ENCODE peak calls at places on chromosomes 4 and X, in seven cellular contexts. One of them, this sample, is unnamed.

GRCh38 chr4:109877400-109877799 is 29.5 kb downstream of the LRIT3 start:
- DNase-seq in stimulated activated CD4-positive, alpha-beta T cell treated with anti-CD3 and anti-CD28 coated beads, Interleukin-1b, Interleukin-23, amount 100 ng/mL, for 1 hour: no peak
- DNase-seq in activated naive CD8-positive, alpha-beta T cell treated with anti-CD3 and anti-CD28 coated beads, Interleukin-2, amount 50 U/mL, for 24 hours: no peak
- DNase-seq in T-helper 9 cell: no peak
- DNase-seq in effector CD4-positive, alpha-beta T cell: no peak
- DNase-seq in nucleus accumbens: no peak
- DNase-seq in left kidney: no peak
- DNase-seq in this sample: no peak

GRCh38 chr4:142126890-142127497 is 490.6 kb downstream of the IL15 start:
- DNase-seq in stimulated activated CD4-positive, alpha-beta T cell treated with anti-CD3 and anti-CD28 coated beads, Interleukin-1b, Interleukin-23, amount 100 ng/mL, for 1 hour: peak
- DNase-seq in activated naive CD8-positive, alpha-beta T cell treated with anti-CD3 and anti-CD28 coated beads, Interleukin-2, amount 50 U/mL, for 24 hours: peak
- DNase-seq in T-helper 9 cell: peak
- DNase-seq in effector CD4-positive, alpha-beta T cell: peak
- DNase-seq in nucleus accumbens: no peak
- DNase-seq in left kidney: peak
- DNase-seq in this sample: peak

GRCh38 chrX:153908219-153908875 is 3.9 kb downstream of the AVPR2 start:
- DNase-seq in stimulated activated CD4-positive, alpha-beta T cell treated with anti-CD3 and anti-CD28 coated beads, Interleukin-1b, Interleukin-23, amount 100 ng/mL, for 1 hour: no peak
- DNase-seq in activated naive CD8-positive, alpha-beta T cell treated with anti-CD3 and anti-CD28 coated beads, Interleukin-2, amount 50 U/mL, for 24 hours: no peak
- DNase-seq in T-helper 9 cell: no peak
- DNase-seq in effector CD4-positive, alpha-beta T cell: no peak
- DNase-seq in nucleus accumbens: no peak
- DNase-seq in left kidney: no peak
- DNase-seq in this sample: no peak

GRCh38 chr4:155657169-155657568 is 9.5 kb upstream of the GUCY1A1 start:
- DNase-seq in stimulated activated CD4-positive, alpha-beta T cell treated with anti-CD3 and anti-CD28 coated beads, Interleukin-1b, Interleukin-23, amount 100 ng/mL, for 1 hour: no peak
- DNase-seq in activated naive CD8-positive, alpha-beta T cell treated with anti-CD3 and anti-CD28 coated beads, Interleukin-2, amount 50 U/mL, for 24 hours: no peak
- DNase-seq in T-helper 9 cell: no peak
- DNase-seq in effector CD4-positive, alpha-beta T cell: no peak
- DNase-seq in nucleus accumbens: no peak
- DNase-seq in left kidney: no peak
- DNase-seq in this sample: peak

GRCh38 chrX:74613350-74614192 is 853 bp downstream of the RLIM start:
- DNase-seq in stimulated activated CD4-positive, alpha-beta T cell treated with anti-CD3 and anti-CD28 coated beads, Interleukin-1b, Interleukin-23, amount 100 ng/mL, for 1 hour: no peak
- DNase-seq in activated naive CD8-positive, alpha-beta T cell treated with anti-CD3 and anti-CD28 coated beads, Interleukin-2, amount 50 U/mL, for 24 hours: no peak
- DNase-seq in T-helper 9 cell: no peak
- DNase-seq in effector CD4-positive, alpha-beta T cell: no peak
- DNase-seq in nucleus accumbens: no peak
- DNase-seq in left kidney: peak
- DNase-seq in this sample: peak

GRCh38 chr4:59598233-59598618 is 1601.9 kb upstream of the ADGRL3 start:
- DNase-seq in stimulated activated CD4-positive, alpha-beta T cell treated with anti-CD3 and anti-CD28 coated beads, Interleukin-1b, Interleukin-23, amount 100 ng/mL, for 1 hour: no peak
- DNase-seq in activated naive CD8-positive, alpha-beta T cell treated with anti-CD3 and anti-CD28 coated beads, Interleukin-2, amount 50 U/mL, for 24 hours: no peak
- DNase-seq in T-helper 9 cell: no peak
- DNase-seq in effector CD4-positive, alpha-beta T cell: no peak
- DNase-seq in nucleus accumbens: no peak
- DNase-seq in left kidney: no peak
- DNase-seq in this sample: no peak

GRCh38 chr4:124111922-124112321 is 600.6 kb downstream of the ANKRD50 start:
- DNase-seq in stimulated activated CD4-positive, alpha-beta T cell treated with anti-CD3 and anti-CD28 coated beads, Interleukin-1b, Interleukin-23, amount 100 ng/mL, for 1 hour: no peak
- DNase-seq in activated naive CD8-positive, alpha-beta T cell treated with anti-CD3 and anti-CD28 coated beads, Interleukin-2, amount 50 U/mL, for 24 hours: no peak
- DNase-seq in T-helper 9 cell: no peak
- DNase-seq in effector CD4-positive, alpha-beta T cell: no peak
- DNase-seq in nucleus accumbens: no peak
- DNase-seq in left kidney: peak
- DNase-seq in this sample: peak

GRCh38 chrX:48467331-48467761 is 2.7 kb downstream of the SLC38A5 start:
- DNase-seq in stimulated activated CD4-positive, alpha-beta T cell treated with anti-CD3 and anti-CD28 coated beads, Interleukin-1b, Interleukin-23, amount 100 ng/mL, for 1 hour: no peak
- DNase-seq in activated naive CD8-positive, alpha-beta T cell treated with anti-CD3 and anti-CD28 coated beads, Interleukin-2, amount 50 U/mL, for 24 hours: no peak
- DNase-seq in T-helper 9 cell: no peak
- DNase-seq in effector CD4-positive, alpha-beta T cell: no peak
- DNase-seq in nucleus accumbens: no peak
- DNase-seq in left kidney: peak
- DNase-seq in this sample: no peak

GRCh38 chr4:112509243-112510190 is 6.5 kb downstream of the NEUROG2 start:
- DNase-seq in stimulated activated CD4-positive, alpha-beta T cell treated with anti-CD3 and anti-CD28 coated beads, Interleukin-1b, Interleukin-23, amount 100 ng/mL, for 1 hour: no peak
- DNase-seq in activated naive CD8-positive, alpha-beta T cell treated with anti-CD3 and anti-CD28 coated beads, Interleukin-2, amount 50 U/mL, for 24 hours: peak
- DNase-seq in T-helper 9 cell: no peak
- DNase-seq in effector CD4-positive, alpha-beta T cell: no peak
- DNase-seq in nucleus accumbens: no peak
- DNase-seq in left kidney: peak
- DNase-seq in this sample: no peak

GRCh38 chr4:110631582-110632505 is 9.0 kb upstream of the PITX2 start:
- DNase-seq in stimulated activated CD4-positive, alpha-beta T cell treated with anti-CD3 and anti-CD28 coated beads, Interleukin-1b, Interleukin-23, amount 100 ng/mL, for 1 hour: no peak
- DNase-seq in activated naive CD8-positive, alpha-beta T cell treated with anti-CD3 and anti-CD28 coated beads, Interleukin-2, amount 50 U/mL, for 24 hours: peak
- DNase-seq in T-helper 9 cell: no peak
- DNase-seq in effector CD4-positive, alpha-beta T cell: no peak
- DNase-seq in nucleus accumbens: peak
- DNase-seq in left kidney: peak
- DNase-seq in this sample: peak

GRCh38 chrX:130110379-130111219 is at the start of gene ELF4:
- DNase-seq in stimulated activated CD4-positive, alpha-beta T cell treated with anti-CD3 and anti-CD28 coated beads, Interleukin-1b, Interleukin-23, amount 100 ng/mL, for 1 hour: peak
- DNase-seq in activated naive CD8-positive, alpha-beta T cell treated with anti-CD3 and anti-CD28 coated beads, Interleukin-2, amount 50 U/mL, for 24 hours: peak
- DNase-seq in T-helper 9 cell: peak
- DNase-seq in effector CD4-positive, alpha-beta T cell: peak
- DNase-seq in nucleus accumbens: no peak
- DNase-seq in left kidney: peak
- DNase-seq in this sample: peak

GRCh38 chrX:150167482-150168324 is 195.4 kb upstream of the MAMLD1 start:
- DNase-seq in stimulated activated CD4-positive, alpha-beta T cell treated with anti-CD3 and anti-CD28 coated beads, Interleukin-1b, Interleukin-23, amount 100 ng/mL, for 1 hour: no peak
- DNase-seq in activated naive CD8-positive, alpha-beta T cell treated with anti-CD3 and anti-CD28 coated beads, Interleukin-2, amount 50 U/mL, for 24 hours: no peak
- DNase-seq in T-helper 9 cell: no peak
- DNase-seq in effector CD4-positive, alpha-beta T cell: no peak
- DNase-seq in nucleus accumbens: no peak
- DNase-seq in left kidney: no peak
- DNase-seq in this sample: no peak

GRCh38 chr4:176238157-176238608 is 30.8 kb downstream of the ASB5 start:
- DNase-seq in stimulated activated CD4-positive, alpha-beta T cell treated with anti-CD3 and anti-CD28 coated beads, Interleukin-1b, Interleukin-23, amount 100 ng/mL, for 1 hour: no peak
- DNase-seq in activated naive CD8-positive, alpha-beta T cell treated with anti-CD3 and anti-CD28 coated beads, Interleukin-2, amount 50 U/mL, for 24 hours: no peak
- DNase-seq in T-helper 9 cell: no peak
- DNase-seq in effector CD4-positive, alpha-beta T cell: no peak
- DNase-seq in nucleus accumbens: no peak
- DNase-seq in left kidney: peak
- DNase-seq in this sample: peak

GRCh38 chr4:5399790-5400421 is 308.5 kb downstream of the EVC2 start:
- DNase-seq in stimulated activated CD4-positive, alpha-beta T cell treated with anti-CD3 and anti-CD28 coated beads, Interleukin-1b, Interleukin-23, amount 100 ng/mL, for 1 hour: no peak
- DNase-seq in activated naive CD8-positive, alpha-beta T cell treated with anti-CD3 and anti-CD28 coated beads, Interleukin-2, amount 50 U/mL, for 24 hours: no peak
- DNase-seq in T-helper 9 cell: no peak
- DNase-seq in effector CD4-positive, alpha-beta T cell: no peak
- DNase-seq in nucleus accumbens: no peak
- DNase-seq in left kidney: peak
- DNase-seq in this sample: peak

GRCh38 chr4:19729873-19730735 is 521.6 kb upstream of the SLIT2 start:
- DNase-seq in stimulated activated CD4-positive, alpha-beta T cell treated with anti-CD3 and anti-CD28 coated beads, Interleukin-1b, Interleukin-23, amount 100 ng/mL, for 1 hour: no peak
- DNase-seq in activated naive CD8-positive, alpha-beta T cell treated with anti-CD3 and anti-CD28 coated beads, Interleukin-2, amount 50 U/mL, for 24 hours: no peak
- DNase-seq in T-helper 9 cell: no peak
- DNase-seq in effector CD4-positive, alpha-beta T cell: no peak
- DNase-seq in nucleus accumbens: no peak
- DNase-seq in left kidney: peak
- DNase-seq in this sample: peak

GRCh38 chr4:59637596-59637995 is 1562.5 kb upstream of the ADGRL3 start:
- DNase-seq in stimulated activated CD4-positive, alpha-beta T cell treated with anti-CD3 and anti-CD28 coated beads, Interleukin-1b, Interleukin-23, amount 100 ng/mL, for 1 hour: no peak
- DNase-seq in activated naive CD8-positive, alpha-beta T cell treated with anti-CD3 and anti-CD28 coated beads, Interleukin-2, amount 50 U/mL, for 24 hours: no peak
- DNase-seq in T-helper 9 cell: no peak
- DNase-seq in effector CD4-positive, alpha-beta T cell: no peak
- DNase-seq in nucleus accumbens: no peak
- DNase-seq in left kidney: no peak
- DNase-seq in this sample: no peak

GRCh38 chr4:79241846-79242245 is 84.0 kb downstream of the NAA11 start:
- DNase-seq in stimulated activated CD4-positive, alpha-beta T cell treated with anti-CD3 and anti-CD28 coated beads, Interleukin-1b, Interleukin-23, amount 100 ng/mL, for 1 hour: no peak
- DNase-seq in activated naive CD8-positive, alpha-beta T cell treated with anti-CD3 and anti-CD28 coated beads, Interleukin-2, amount 50 U/mL, for 24 hours: no peak
- DNase-seq in T-helper 9 cell: no peak
- DNase-seq in effector CD4-positive, alpha-beta T cell: no peak
- DNase-seq in nucleus accumbens: no peak
- DNase-seq in left kidney: peak
- DNase-seq in this sample: peak

GRCh38 chr4:106255195-106255594 is 60.8 kb downstream of the TBCK start:
- DNase-seq in stimulated activated CD4-positive, alpha-beta T cell treated with anti-CD3 and anti-CD28 coated beads, Interleukin-1b, Interleukin-23, amount 100 ng/mL, for 1 hour: no peak
- DNase-seq in activated naive CD8-positive, alpha-beta T cell treated with anti-CD3 and anti-CD28 coated beads, Interleukin-2, amount 50 U/mL, for 24 hours: no peak
- DNase-seq in T-helper 9 cell: no peak
- DNase-seq in effector CD4-positive, alpha-beta T cell: no peak
- DNase-seq in nucleus accumbens: no peak
- DNase-seq in left kidney: no peak
- DNase-seq in this sample: no peak

GRCh38 chr4:10053635-10054453 is 32.5 kb upstream of the SLC2A9 start:
- DNase-seq in stimulated activated CD4-positive, alpha-beta T cell treated with anti-CD3 and anti-CD28 coated beads, Interleukin-1b, Interleukin-23, amount 100 ng/mL, for 1 hour: no peak
- DNase-seq in activated naive CD8-positive, alpha-beta T cell treated with anti-CD3 and anti-CD28 coated beads, Interleukin-2, amount 50 U/mL, for 24 hours: no peak
- DNase-seq in T-helper 9 cell: no peak
- DNase-seq in effector CD4-positive, alpha-beta T cell: no peak
- DNase-seq in nucleus accumbens: no peak
- DNase-seq in left kidney: no peak
- DNase-seq in this sample: no peak

GRCh38 chr4:77695769-77696168 is 90.1 kb downstream of the CXCL13 start:
- DNase-seq in stimulated activated CD4-positive, alpha-beta T cell treated with anti-CD3 and anti-CD28 coated beads, Interleukin-1b, Interleukin-23, amount 100 ng/mL, for 1 hour: no peak
- DNase-seq in activated naive CD8-positive, alpha-beta T cell treated with anti-CD3 and anti-CD28 coated beads, Interleukin-2, amount 50 U/mL, for 24 hours: no peak
- DNase-seq in T-helper 9 cell: no peak
- DNase-seq in effector CD4-positive, alpha-beta T cell: no peak
- DNase-seq in nucleus accumbens: no peak
- DNase-seq in left kidney: peak
- DNase-seq in this sample: peak

GRCh38 chr4:40473578-40474388 is 138.7 kb downstream of the CHRNA9 start:
- DNase-seq in stimulated activated CD4-positive, alpha-beta T cell treated with anti-CD3 and anti-CD28 coated beads, Interleukin-1b, Interleukin-23, amount 100 ng/mL, for 1 hour: no peak
- DNase-seq in activated naive CD8-positive, alpha-beta T cell treated with anti-CD3 and anti-CD28 coated beads, Interleukin-2, amount 50 U/mL, for 24 hours: no peak
- DNase-seq in T-helper 9 cell: no peak
- DNase-seq in effector CD4-positive, alpha-beta T cell: no peak
- DNase-seq in nucleus accumbens: no peak
- DNase-seq in left kidney: peak
- DNase-seq in this sample: no peak

GRCh38 chr4:107243141-107243779 is 207.1 kb upstream of the DKK2 start:
- DNase-seq in stimulated activated CD4-positive, alpha-beta T cell treated with anti-CD3 and anti-CD28 coated beads, Interleukin-1b, Interleukin-23, amount 100 ng/mL, for 1 hour: no peak
- DNase-seq in activated naive CD8-positive, alpha-beta T cell treated with anti-CD3 and anti-CD28 coated beads, Interleukin-2, amount 50 U/mL, for 24 hours: no peak
- DNase-seq in T-helper 9 cell: no peak
- DNase-seq in effector CD4-positive, alpha-beta T cell: no peak
- DNase-seq in nucleus accumbens: no peak
- DNase-seq in left kidney: no peak
- DNase-seq in this sample: no peak

GRCh38 chrX:49792376-49792775 is 36.7 kb upstream of the PAGE4 start:
- DNase-seq in stimulated activated CD4-positive, alpha-beta T cell treated with anti-CD3 and anti-CD28 coated beads, Interleukin-1b, Interleukin-23, amount 100 ng/mL, for 1 hour: no peak
- DNase-seq in activated naive CD8-positive, alpha-beta T cell treated with anti-CD3 and anti-CD28 coated beads, Interleukin-2, amount 50 U/mL, for 24 hours: no peak
- DNase-seq in T-helper 9 cell: no peak
- DNase-seq in effector CD4-positive, alpha-beta T cell: no peak
- DNase-seq in nucleus accumbens: no peak
- DNase-seq in left kidney: no peak
- DNase-seq in this sample: no peak

GRCh38 chr4:24003926-24004325 is 114.1 kb upstream of the PPARGC1A start:
- DNase-seq in stimulated activated CD4-positive, alpha-beta T cell treated with anti-CD3 and anti-CD28 coated beads, Interleukin-1b, Interleukin-23, amount 100 ng/mL, for 1 hour: no peak
- DNase-seq in activated naive CD8-positive, alpha-beta T cell treated with anti-CD3 and anti-CD28 coated beads, Interleukin-2, amount 50 U/mL, for 24 hours: no peak
- DNase-seq in T-helper 9 cell: no peak
- DNase-seq in effector CD4-positive, alpha-beta T cell: no peak
- DNase-seq in nucleus accumbens: no peak
- DNase-seq in left kidney: no peak
- DNase-seq in this sample: no peak

GRCh38 chrX:106726485-106727437 is at the start of gene RNF128:
- DNase-seq in stimulated activated CD4-positive, alpha-beta T cell treated with anti-CD3 and anti-CD28 coated beads, Interleukin-1b, Interleukin-23, amount 100 ng/mL, for 1 hour: no peak
- DNase-seq in activated naive CD8-positive, alpha-beta T cell treated with anti-CD3 and anti-CD28 coated beads, Interleukin-2, amount 50 U/mL, for 24 hours: peak
- DNase-seq in T-helper 9 cell: peak
- DNase-seq in effector CD4-positive, alpha-beta T cell: no peak
- DNase-seq in nucleus accumbens: no peak
- DNase-seq in left kidney: peak
- DNase-seq in this sample: no peak

GRCh38 chr4:95572304-95572991 is 23.7 kb upstream of the UNC5C start:
- DNase-seq in stimulated activated CD4-positive, alpha-beta T cell treated with anti-CD3 and anti-CD28 coated beads, Interleukin-1b, Interleukin-23, amount 100 ng/mL, for 1 hour: no peak
- DNase-seq in activated naive CD8-positive, alpha-beta T cell treated with anti-CD3 and anti-CD28 coated beads, Interleukin-2, amount 50 U/mL, for 24 hours: no peak
- DNase-seq in T-helper 9 cell: no peak
- DNase-seq in effector CD4-positive, alpha-beta T cell: no peak
- DNase-seq in nucleus accumbens: no peak
- DNase-seq in left kidney: peak
- DNase-seq in this sample: peak

GRCh38 chr4:68581382-68582338 is 5.5 kb upstream of the UGT2B17 start:
- DNase-seq in stimulated activated CD4-positive, alpha-beta T cell treated with anti-CD3 and anti-CD28 coated beads, Interleukin-1b, Interleukin-23, amount 100 ng/mL, for 1 hour: no peak
- DNase-seq in activated naive CD8-positive, alpha-beta T cell treated with anti-CD3 and anti-CD28 coated beads, Interleukin-2, amount 50 U/mL, for 24 hours: no peak
- DNase-seq in T-helper 9 cell: no peak
- DNase-seq in effector CD4-positive, alpha-beta T cell: no peak
- DNase-seq in nucleus accumbens: no peak
- DNase-seq in left kidney: no peak
- DNase-seq in this sample: no peak

GRCh38 chrX:13868481-13869040 is 51.7 kb upstream of the GPM6B start:
- DNase-seq in stimulated activated CD4-positive, alpha-beta T cell treated with anti-CD3 and anti-CD28 coated beads, Interleukin-1b, Interleukin-23, amount 100 ng/mL, for 1 hour: no peak
- DNase-seq in activated naive CD8-positive, alpha-beta T cell treated with anti-CD3 and anti-CD28 coated beads, Interleukin-2, amount 50 U/mL, for 24 hours: no peak
- DNase-seq in T-helper 9 cell: no peak
- DNase-seq in effector CD4-positive, alpha-beta T cell: no peak
- DNase-seq in nucleus accumbens: no peak
- DNase-seq in left kidney: no peak
- DNase-seq in this sample: peak

GRCh38 chrX:137234651-137235402 is 201.0 kb upstream of the GPR101 start:
- DNase-seq in stimulated activated CD4-positive, alpha-beta T cell treated with anti-CD3 and anti-CD28 coated beads, Interleukin-1b, Interleukin-23, amount 100 ng/mL, for 1 hour: no peak
- DNase-seq in activated naive CD8-positive, alpha-beta T cell treated with anti-CD3 and anti-CD28 coated beads, Interleukin-2, amount 50 U/mL, for 24 hours: no peak
- DNase-seq in T-helper 9 cell: no peak
- DNase-seq in effector CD4-positive, alpha-beta T cell: no peak
- DNase-seq in nucleus accumbens: no peak
- DNase-seq in left kidney: no peak
- DNase-seq in this sample: no peak

GRCh38 chrX:40018021-40018420 is 79.7 kb downstream of the BCOR start:
- DNase-seq in stimulated activated CD4-positive, alpha-beta T cell treated with anti-CD3 and anti-CD28 coated beads, Interleukin-1b, Interleukin-23, amount 100 ng/mL, for 1 hour: no peak
- DNase-seq in activated naive CD8-positive, alpha-beta T cell treated with anti-CD3 and anti-CD28 coated beads, Interleukin-2, amount 50 U/mL, for 24 hours: no peak
- DNase-seq in T-helper 9 cell: no peak
- DNase-seq in effector CD4-positive, alpha-beta T cell: no peak
- DNase-seq in nucleus accumbens: no peak
- DNase-seq in left kidney: peak
- DNase-seq in this sample: no peak

GRCh38 chr4:152536545-152537182 is 772 bp upstream of the FBXW7 start:
- DNase-seq in stimulated activated CD4-positive, alpha-beta T cell treated with anti-CD3 and anti-CD28 coated beads, Interleukin-1b, Interleukin-23, amount 100 ng/mL, for 1 hour: peak
- DNase-seq in activated naive CD8-positive, alpha-beta T cell treated with anti-CD3 and anti-CD28 coated beads, Interleukin-2, amount 50 U/mL, for 24 hours: no peak
- DNase-seq in T-helper 9 cell: no peak
- DNase-seq in effector CD4-positive, alpha-beta T cell: peak
- DNase-seq in nucleus accumbens: no peak
- DNase-seq in left kidney: peak
- DNase-seq in this sample: peak

GRCh38 chr4:5995901-5996623 is 22.2 kb downstream of the C4orf50 start:
- DNase-seq in stimulated activated CD4-positive, alpha-beta T cell treated with anti-CD3 and anti-CD28 coated beads, Interleukin-1b, Interleukin-23, amount 100 ng/mL, for 1 hour: no peak
- DNase-seq in activated naive CD8-positive, alpha-beta T cell treated with anti-CD3 and anti-CD28 coated beads, Interleukin-2, amount 50 U/mL, for 24 hours: no peak
- DNase-seq in T-helper 9 cell: no peak
- DNase-seq in effector CD4-positive, alpha-beta T cell: no peak
- DNase-seq in nucleus accumbens: no peak
- DNase-seq in left kidney: peak
- DNase-seq in this sample: no peak

GRCh38 chr4:139875456-139875855 is 209.8 kb downstream of the MGST2 start:
- DNase-seq in stimulated activated CD4-positive, alpha-beta T cell treated with anti-CD3 and anti-CD28 coated beads, Interleukin-1b, Interleukin-23, amount 100 ng/mL, for 1 hour: no peak
- DNase-seq in activated naive CD8-positive, alpha-beta T cell treated with anti-CD3 and anti-CD28 coated beads, Interleukin-2, amount 50 U/mL, for 24 hours: no peak
- DNase-seq in T-helper 9 cell: no peak
- DNase-seq in effector CD4-positive, alpha-beta T cell: no peak
- DNase-seq in nucleus accumbens: no peak
- DNase-seq in left kidney: peak
- DNase-seq in this sample: peak

GRCh38 chrX:68588653-68589371 is 58.7 kb upstream of the STARD8 start:
- DNase-seq in stimulated activated CD4-positive, alpha-beta T cell treated with anti-CD3 and anti-CD28 coated beads, Interleukin-1b, Interleukin-23, amount 100 ng/mL, for 1 hour: no peak
- DNase-seq in activated naive CD8-positive, alpha-beta T cell treated with anti-CD3 and anti-CD28 coated beads, Interleukin-2, amount 50 U/mL, for 24 hours: no peak
- DNase-seq in T-helper 9 cell: no peak
- DNase-seq in effector CD4-positive, alpha-beta T cell: no peak
- DNase-seq in nucleus accumbens: no peak
- DNase-seq in left kidney: no peak
- DNase-seq in this sample: no peak

GRCh38 chr4:16225681-16225995 is 633 bp downstream of the TAPT1 start:
- DNase-seq in stimulated activated CD4-positive, alpha-beta T cell treated with anti-CD3 and anti-CD28 coated beads, Interleukin-1b, Interleukin-23, amount 100 ng/mL, for 1 hour: no peak
- DNase-seq in activated naive CD8-positive, alpha-beta T cell treated with anti-CD3 and anti-CD28 coated beads, Interleukin-2, amount 50 U/mL, for 24 hours: no peak
- DNase-seq in T-helper 9 cell: no peak
- DNase-seq in effector CD4-positive, alpha-beta T cell: no peak
- DNase-seq in nucleus accumbens: no peak
- DNase-seq in left kidney: no peak
- DNase-seq in this sample: no peak

GRCh38 chr4:138035781-138036258 is 206.3 kb downstream of the SLC7A11 start:
- DNase-seq in stimulated activated CD4-positive, alpha-beta T cell treated with anti-CD3 and anti-CD28 coated beads, Interleukin-1b, Interleukin-23, amount 100 ng/mL, for 1 hour: no peak
- DNase-seq in activated naive CD8-positive, alpha-beta T cell treated with anti-CD3 and anti-CD28 coated beads, Interleukin-2, amount 50 U/mL, for 24 hours: no peak
- DNase-seq in T-helper 9 cell: no peak
- DNase-seq in effector CD4-positive, alpha-beta T cell: no peak
- DNase-seq in nucleus accumbens: no peak
- DNase-seq in left kidney: peak
- DNase-seq in this sample: peak

This sample was measured in fibroblast of villous mesenchyme.